ENCODE peak calls at places on chromosome 12, in five cellular contexts. E, F, Y, Z and O are unnamed samples.

GRCh38 chr12:402127-402456 is 648 bp downstream of the CCDC77 start:
- DNase-seq in E (no peak), F (no peak), Y (peak), Z (peak), O (no peak)

GRCh38 chr12:5745251-5745888 is 199.7 kb downstream of the ANO2 start:
- DNase-seq in Z (peak), F (no peak), Y (peak), E (peak), O (peak)

GRCh38 chr12:3770891-3771290 is 18.0 kb upstream of the CRACR2A start:
- DNase-seq in Z (no peak), F (no peak), E (no peak), Y (peak), O (no peak)

GRCh38 chr12:85036241-85036707 is at the start of the genes LRRIQ1 and TSPAN19:
- DNase-seq in Y (peak), F (peak), Z (peak), E (no peak), O (no peak)

GRCh38 chr12:113270709-113271009 is 49.4 kb downstream of the TPCN1 start:
- DNase-seq in Y (no peak), E (no peak), Z (no peak), F (no peak), O (no peak)

GRCh38 chr12:2654311-2654710 is 140.5 kb upstream of the FKBP4 start:
- DNase-seq in Y (no peak), E (no peak), F (peak), Z (no peak), O (no peak)

GRCh38 chr12:53067074-53067992 is 11.9 kb downstream of the SPRYD3 start:
- DNase-seq in Z (no peak), E (no peak), Y (peak), F (peak), O (no peak)

GRCh38 chr12:75710361-75711069 is 199.1 kb upstream of the KRR1 start:
- DNase-seq in Z (no peak), F (no peak), E (no peak), Y (no peak), O (no peak)

GRCh38 chr12:28099862-28100261 is 90.4 kb upstream of the CCDC91 start:
- DNase-seq in E (no peak), Y (no peak), Z (no peak), F (no peak), O (no peak)